ENCODE peak calls at places on chromosomes 5 and 9, in five cellular contexts. X, G, E, Q and I are unnamed samples.

GRCh38 chr5:170971-171800 is 20.1 kb upstream of the LRRC14B start:
- DNase-seq in X (no peak), G (no peak), E (no peak), Q (no peak), I (no peak)

GRCh38 chr9:117224676-117225075 is 190.2 kb downstream of the ASTN2 start:
- DNase-seq in X (no peak), G (no peak), E (peak; percentile 65), Q (no peak), I (no peak)

GRCh38 chr5:98843481-98843880 is 70.0 kb downstream of the RGMB start:
- DNase-seq in X (no peak), G (no peak), E (no peak), Q (no peak), I (no peak)

GRCh38 chr5:61625682-61626620 is 293.9 kb downstream of the ZSWIM6 start:
- DNase-seq in X (peak; percentile 14), G (peak; percentile 6), E (no peak), Q (no peak), I (no peak)

GRCh38 chr9:34179528-34180138 is 790 bp downstream of the UBAP1 start:
- DNase-seq in X (no peak), G (no peak), E (no peak), Q (no peak), I (no peak)

GRCh38 chr5:10264569-10264968 is 14.5 kb downstream of the CCT5 start:
- DNase-seq in X (no peak), G (no peak), E (no peak), Q (no peak), I (no peak)

GRCh38 chr5:67246108-67246507 is 49.5 kb upstream of the CD180 start:
- DNase-seq in X (no peak), G (peak; percentile 27), E (peak; percentile 54), Q (no peak), I (no peak)

GRCh38 chr5:170097934-170098333 is 7.8 kb upstream of the FOXI1 start:
- DNase-seq in X (no peak), G (peak; percentile 93), E (no peak), Q (no peak), I (no peak)

GRCh38 chr9:88396836-88397577 is 8.8 kb downstream of the SPIN1 start:
- DNase-seq in X (no peak), G (no peak), E (no peak), Q (no peak), I (no peak)

GRCh38 chr9:98724810-98725530 is 16.2 kb upstream of the GABBR2 start:
- DNase-seq in X (no peak), G (no peak), E (no peak), Q (no peak), I (no peak)